ENCODE peak calls at places on chromosomes 16 and 17, in seven cellular contexts. B is tibial nerve; Q is activated CD8-positive, alpha-beta T cell treated with anti-CD3 and anti-CD28 coated beads for 36 hours; U is AG09309; K is nephron progenitor cell; F is H1; N is colonic mucosa. Z is an unnamed sample.

GRCh38 chr16:30183236-30183960 is at the start of gene CORO1A:
- DNase-seq in B (peak), Q (peak), U (peak), K (peak), F (peak), N (peak), Z (peak)

GRCh38 chr17:28716740-28717577 is 709 bp downstream of the RAB34 start:
- DNase-seq in B (no peak), Q (no peak), U (no peak), K (peak), F (no peak), N (peak), Z (peak)

GRCh38 chr17:27443491-27443890 is 12.8 kb upstream of the KSR1 start:
- DNase-seq in B (no peak), Q (no peak), U (no peak), K (no peak), F (no peak), N (no peak), Z (no peak)

GRCh38 chr17:50260501-50260911 is 13.8 kb upstream of the TMEM92 start:
- DNase-seq in B (no peak), Q (no peak), U (no peak), K (no peak), F (no peak), N (no peak), Z (no peak)

GRCh38 chr16:8590161-8590688 is at the start of gene TMEM114:
- DNase-seq in B (no peak), Q (no peak), U (no peak), K (peak), F (peak), N (no peak), Z (no peak)

GRCh38 chr17:14161419-14161818 is 75.2 kb downstream of the CDRT15 start:
- DNase-seq in B (no peak), Q (no peak), U (no peak), K (no peak), F (no peak), N (no peak), Z (no peak)

GRCh38 chr16:49809112-49809511 is 46.8 kb downstream of the ZNF423 start:
- DNase-seq in B (no peak), Q (no peak), U (no peak), K (no peak), F (no peak), N (no peak), Z (no peak)

GRCh38 chr17:63407741-63408330 is 38.3 kb downstream of the CYB561 start:
- DNase-seq in B (no peak), Q (no peak), U (no peak), K (no peak), F (no peak), N (no peak), Z (no peak)

GRCh38 chr17:56020369-56020768 is 132.9 kb upstream of the ANKFN1 start:
- DNase-seq in B (no peak), Q (peak), U (no peak), K (no peak), F (no peak), N (no peak), Z (no peak)

GRCh38 chr16:89953671-89954406 is 5.3 kb downstream of the DEF8 start:
- DNase-seq in B (no peak), Q (no peak), U (no peak), K (no peak), F (no peak), N (no peak), Z (no peak)

GRCh38 chr16:16029431-16030011 is 80.1 kb downstream of the ABCC1 start:
- DNase-seq in B (no peak), Q (no peak), U (peak), K (no peak), F (no peak), N (no peak), Z (no peak)

GRCh38 chr16:8567355-8568230 is 22.7 kb downstream of the TMEM114 start:
- DNase-seq in B (peak), Q (peak), U (peak), K (peak), F (peak), N (peak), Z (peak)

GRCh38 chr16:82700541-82701240 is 73.9 kb downstream of the CDH13 start:
- DNase-seq in B (no peak), Q (no peak), U (peak), K (no peak), F (no peak), N (no peak), Z (no peak)

GRCh38 chr17:17055286-17056166 is 13.3 kb downstream of the MPRIP start:
- DNase-seq in B (no peak), Q (no peak), U (no peak), K (no peak), F (no peak), N (no peak), Z (no peak)

GRCh38 chr16:86406056-86406455 is 104.3 kb upstream of the FOXF1 start:
- DNase-seq in B (no peak), Q (no peak), U (no peak), K (no peak), F (no peak), N (no peak), Z (no peak)

GRCh38 chr16:29985271-29985811 is 10.1 kb downstream of the HIRIP3 start:
- DNase-seq in B (no peak), Q (no peak), U (no peak), K (no peak), F (no peak), N (no peak), Z (no peak)

GRCh38 chr16:1656808-1657617 is 21.1 kb upstream of the JPT2 start:
- DNase-seq in B (no peak), Q (no peak), U (no peak), K (no peak), F (no peak), N (no peak), Z (peak)

GRCh38 chr17:12231027-12231682 is 210.5 kb downstream of the MAP2K4 start:
- DNase-seq in B (no peak), Q (no peak), U (no peak), K (no peak), F (no peak), N (no peak), Z (no peak)

GRCh38 chr16:11886881-11887280 is 28.9 kb downstream of the GSPT1 start:
- DNase-seq in B (no peak), Q (no peak), U (no peak), K (no peak), F (no peak), N (no peak), Z (no peak)

GRCh38 chr16:89063768-89064320 is 29.8 kb upstream of the ACSF3 start:
- DNase-seq in B (no peak), Q (no peak), U (no peak), K (no peak), F (no peak), N (no peak), Z (no peak)

GRCh38 chr16:58582971-58583765 is 46.5 kb downstream of the CNOT1 start:
- DNase-seq in B (no peak), Q (peak), U (no peak), K (no peak), F (no peak), N (no peak), Z (no peak)

GRCh38 chr17:14095630-14096029 is 26.3 kb downstream of the COX10 start:
- DNase-seq in B (no peak), Q (no peak), U (no peak), K (no peak), F (no peak), N (no peak), Z (peak)

GRCh38 chr16:85333744-85334640 is 221.7 kb upstream of the CIBAR2 start:
- DNase-seq in B (no peak), Q (no peak), U (no peak), K (no peak), F (no peak), N (no peak), Z (no peak)

GRCh38 chr17:80839401-80839800 is 152.2 kb upstream of the CHMP6 start:
- DNase-seq in B (no peak), Q (no peak), U (no peak), K (no peak), F (no peak), N (no peak), Z (no peak)

GRCh38 chr17:10069301-10069700 is 129.1 kb downstream of the GAS7 start:
- DNase-seq in B (peak), Q (no peak), U (no peak), K (no peak), F (no peak), N (no peak), Z (peak)

GRCh38 chr17:79935845-79936470 is 96.7 kb upstream of the CBX4 start:
- DNase-seq in B (no peak), Q (no peak), U (no peak), K (no peak), F (no peak), N (no peak), Z (no peak)

GRCh38 chr16:20997147-20997546 is 96.6 kb downstream of the LYRM1 start:
- DNase-seq in B (no peak), Q (no peak), U (no peak), K (no peak), F (peak), N (no peak), Z (no peak)

DNA sequence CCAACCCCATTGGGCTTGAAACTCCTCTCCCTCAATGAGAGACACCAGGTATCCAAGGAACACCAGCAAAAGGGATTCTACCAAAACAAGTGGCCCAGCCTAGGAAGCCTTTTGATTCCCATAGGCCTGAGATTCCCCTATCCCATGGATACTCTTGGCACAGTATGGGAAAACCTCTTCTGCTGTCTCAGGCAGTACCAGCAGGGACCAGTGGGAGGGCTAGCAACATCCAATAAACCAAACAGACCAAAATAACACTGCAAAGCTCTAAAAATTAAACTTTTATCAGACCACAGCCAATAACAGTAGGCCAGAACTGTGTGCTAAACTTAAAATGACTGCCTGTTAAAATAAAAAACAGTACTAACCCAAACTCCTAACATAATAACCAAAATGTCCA is 153.9 kb upstream of the CES5A start:
- DNase-seq in B (no peak), Q (no peak), U (no peak), K (no peak), F (no peak), N (no peak), Z (no peak)
- TF ChIP-seq CTCF in B (no peak), Q (no peak), U (no peak), K (no peak), F (peak), N (no peak), Z (no peak)

GRCh38 chr16:54929090-54930033 is 1.3 kb upstream of the IRX5 start:
- DNase-seq in B (peak), Q (peak), U (peak), K (peak), F (peak), N (peak), Z (peak)
- TF ChIP-seq CTCF in B (no peak), Q (no peak), U (peak), K (no peak), F (no peak), N (no peak), Z (no peak)

DNA sequence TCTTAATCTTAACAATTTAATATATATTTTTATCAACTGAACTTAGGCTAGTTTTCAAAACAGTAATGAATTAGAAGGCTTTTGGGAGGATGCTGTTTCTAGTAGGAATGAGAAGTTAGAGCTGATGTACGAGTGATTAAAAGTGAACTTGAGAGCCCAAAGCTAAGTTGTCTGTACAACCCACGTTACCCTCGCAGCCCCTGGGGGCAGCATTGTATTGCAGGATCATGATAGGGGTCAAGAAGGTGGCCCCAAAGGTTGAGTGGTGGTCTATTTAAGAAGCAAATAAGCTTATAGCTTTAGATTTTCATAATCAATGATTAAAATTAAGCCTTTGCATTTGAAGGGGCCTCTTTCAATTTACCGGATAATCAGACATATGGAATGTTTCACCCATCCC is 33.7 kb upstream of the ALDH3A2 start:
- DNase-seq in B (no peak), Q (no peak), U (no peak), K (no peak), F (no peak), N (no peak), Z (no peak)
- TF ChIP-seq CTCF in B (no peak), Q (no peak), U (no peak), K (no peak), F (peak), N (no peak), Z (no peak)

GRCh38 chr16:10189861-10190390 is 7.7 kb upstream of the GRIN2A start:
- DNase-seq in B (no peak), Q (no peak), U (no peak), K (no peak), F (no peak), N (no peak), Z (no peak)
- TF ChIP-seq CTCF in B (no peak), Q (no peak), U (no peak), K (no peak), F (no peak), N (no peak), Z (no peak)